ENCODE peak calls at places on chromosomes 3 and 15, in four cellular contexts. B, X, K and W are unnamed samples.

GRCh38 chr15:94206463-94207167 is 24.7 kb upstream of the MCTP2 start:
- DNase-seq in X (no peak), K (no peak), B (no peak), W (no peak)

GRCh38 chr3:81643721-81644120 is 117.7 kb downstream of the GBE1 start:
- DNase-seq in K (no peak), X (peak), B (peak), W (no peak)

GRCh38 chr15:52103217-52104207 is 9.1 kb downstream of the BCL2L10 start:
- DNase-seq in K (no peak), X (no peak), B (peak), W (no peak)

GRCh38 chr3:177772908-177773557 is 575.8 kb upstream of the TBL1XR1 start:
- DNase-seq in X (no peak), B (no peak), K (no peak), W (no peak)

GRCh38 chr3:30231277-30232141 is 374.9 kb upstream of the TGFBR2 start:
- DNase-seq in B (no peak), K (no peak), X (no peak), W (no peak)

GRCh38 chr3:28726840-28727239 is 378.2 kb upstream of the AZI2 start:
- DNase-seq in B (peak), K (peak), X (peak), W (peak)

GRCh38 chr15:71570736-71571135 is 239.6 kb upstream of the NR2E3 start:
- DNase-seq in K (no peak), X (no peak), B (no peak), W (no peak)

GRCh38 chr3:126941721-126942270 is 41.1 kb upstream of the PLXNA1 start:
- DNase-seq in B (no peak), K (no peak), X (no peak), W (no peak)

GRCh38 chr3:21624514-21624913 is 126.5 kb downstream of the ZNF385D start:
- DNase-seq in B (no peak), X (no peak), K (no peak), W (no peak)

GRCh38 chr3:148924572-148924971 is 59.5 kb downstream of the CPA3 start:
- DNase-seq in B (no peak), X (no peak), K (no peak), W (no peak)

GRCh38 chr3:171261487-171261886 is 198.7 kb downstream of the TNIK start:
- DNase-seq in X (no peak), K (no peak), B (no peak), W (no peak)

GRCh38 chr3:134081211-134081610 is 51.5 kb upstream of the SLCO2A1 start:
- DNase-seq in K (no peak), X (no peak), B (peak), W (no peak)

GRCh38 chr3:25910997-25911396 is 121.1 kb downstream of the OXSM start:
- DNase-seq in B (peak), X (peak), K (peak), W (peak)

GRCh38 chr3:48423241-48423882 is 6.5 kb downstream of the PLXNB1 start:
- DNase-seq in K (no peak), B (no peak), X (no peak), W (no peak)

GRCh38 chr3:48420561-48420960 is 9.3 kb downstream of the PLXNB1 start:
- DNase-seq in K (no peak), X (no peak), B (no peak), W (no peak)

GRCh38 chr3:48423883-48424695 is 5.8 kb downstream of the PLXNB1 start:
- DNase-seq in K (no peak), B (no peak), X (no peak), W (no peak)

GRCh38 chr3:48422272-48422671 is 7.6 kb downstream of the PLXNB1 start:
- DNase-seq in B (no peak), X (no peak), K (no peak), W (no peak)

DNA sequence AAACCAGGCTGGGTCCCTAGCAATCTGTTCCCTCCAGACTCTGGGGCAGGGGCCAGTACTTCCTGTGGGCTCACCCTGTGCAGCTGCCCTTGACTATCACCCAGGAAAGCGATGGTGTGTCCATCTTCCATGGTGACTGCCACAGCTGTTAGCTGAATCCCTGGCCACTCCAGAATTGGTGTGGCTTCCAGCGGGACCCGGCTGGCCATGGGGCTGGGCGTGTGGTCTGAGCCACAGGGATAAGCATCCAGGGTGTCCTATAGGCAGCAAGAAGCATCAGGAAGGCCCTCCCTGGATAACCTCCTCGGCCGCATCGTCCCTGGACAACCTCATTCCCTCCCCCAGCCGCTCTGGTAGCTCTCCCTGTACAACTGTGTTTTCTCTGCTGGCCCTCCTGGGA is 7.2 kb downstream of the PLXNB1 start:
- DNase-seq in K (no peak), B (no peak), X (no peak), W (no peak)
- TF ChIP-seq ELF4 in K (no peak), B (no peak), X (no peak), W (no peak)

GRCh38 chr3:4808637-4809036 is 170.6 kb upstream of the BHLHE40 start:
- DNase-seq in B (no peak), K (no peak), X (no peak), W (no peak)
- TF ChIP-seq ELF4 in B (no peak), K (no peak), X (no peak), W (no peak)

GRCh38 chr3:76111808-76112207 is 326.5 kb upstream of the ZNF717 start:
- DNase-seq in X (no peak), K (no peak), B (no peak), W (no peak)

GRCh38 chr3:76107935-76108570 is 322.7 kb upstream of the ZNF717 start:
- DNase-seq in K (peak), B (peak), X (peak), W (peak)
- TF ChIP-seq ELF4 in K (no peak), B (no peak), X (no peak), W (no peak)

GRCh38 chr3:33579843-33580242 is 138.2 kb downstream of the CLASP2 start:
- DNase-seq in B (no peak), K (no peak), X (no peak), W (no peak)

GRCh38 chr3:33577173-33577572 is 137.0 kb upstream of the UBP1 start:
- DNase-seq in B (peak), X (no peak), K (no peak), W (no peak)

GRCh38 chr3:33577588-33577987 is 137.4 kb upstream of the UBP1 start:
- DNase-seq in B (no peak), K (no peak), X (no peak), W (no peak)

GRCh38 chr3:33579181-33579510 is 138.9 kb downstream of the CLASP2 start:
- DNase-seq in B (no peak), K (no peak), X (no peak), W (no peak)

DNA sequence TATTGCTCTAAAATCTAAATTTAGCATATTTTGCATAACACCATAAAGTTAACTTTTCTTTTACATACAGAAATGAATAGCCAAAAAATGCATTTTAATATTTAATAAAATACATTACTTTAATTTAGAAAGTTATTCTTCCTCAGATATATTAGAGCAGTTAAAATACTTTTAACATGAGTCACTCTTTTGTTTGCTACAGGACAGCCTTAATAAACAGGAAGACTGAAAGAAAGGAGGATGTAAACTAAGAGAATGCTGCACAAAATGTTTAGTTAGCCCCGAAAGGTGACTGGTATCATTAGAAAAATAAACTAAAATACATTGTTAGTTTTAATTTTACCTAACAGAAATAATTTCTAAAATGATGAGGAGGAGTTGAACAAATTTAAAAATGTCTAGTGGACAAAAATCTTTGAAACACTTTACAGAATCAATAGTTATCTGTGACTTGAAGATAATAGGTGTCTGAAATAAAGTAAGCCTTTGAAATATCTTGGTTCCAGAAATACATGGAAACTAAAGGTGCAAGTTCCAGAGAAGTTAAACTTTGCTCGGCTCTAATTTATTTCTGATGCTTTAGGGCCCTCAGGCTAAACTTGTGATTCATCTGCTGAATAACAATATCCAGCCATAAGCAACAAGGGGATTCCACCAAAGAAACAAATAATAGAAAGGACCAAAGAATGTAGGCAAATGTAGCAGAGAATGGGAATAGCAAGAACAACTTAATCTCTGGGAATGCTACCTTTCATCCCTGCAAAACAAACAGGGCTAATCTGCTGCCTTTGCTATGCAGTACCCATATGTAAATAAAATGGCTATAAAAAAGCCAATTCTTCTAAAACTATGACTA is 138.3 kb upstream of the UBP1 start:
- DNase-seq in B (peak), X (no peak), K (no peak), W (no peak)
- TF ChIP-seq ELF4 in B (no peak), X (no peak), K (no peak), W (no peak)

GRCh38 chr3:24591661-24592555 is 97.3 kb upstream of the THRB start:
- DNase-seq in B (no peak), X (no peak), K (no peak), W (no peak)
- TF ChIP-seq ELF4 in B (no peak), X (no peak), K (no peak), W (no peak)

DNA sequence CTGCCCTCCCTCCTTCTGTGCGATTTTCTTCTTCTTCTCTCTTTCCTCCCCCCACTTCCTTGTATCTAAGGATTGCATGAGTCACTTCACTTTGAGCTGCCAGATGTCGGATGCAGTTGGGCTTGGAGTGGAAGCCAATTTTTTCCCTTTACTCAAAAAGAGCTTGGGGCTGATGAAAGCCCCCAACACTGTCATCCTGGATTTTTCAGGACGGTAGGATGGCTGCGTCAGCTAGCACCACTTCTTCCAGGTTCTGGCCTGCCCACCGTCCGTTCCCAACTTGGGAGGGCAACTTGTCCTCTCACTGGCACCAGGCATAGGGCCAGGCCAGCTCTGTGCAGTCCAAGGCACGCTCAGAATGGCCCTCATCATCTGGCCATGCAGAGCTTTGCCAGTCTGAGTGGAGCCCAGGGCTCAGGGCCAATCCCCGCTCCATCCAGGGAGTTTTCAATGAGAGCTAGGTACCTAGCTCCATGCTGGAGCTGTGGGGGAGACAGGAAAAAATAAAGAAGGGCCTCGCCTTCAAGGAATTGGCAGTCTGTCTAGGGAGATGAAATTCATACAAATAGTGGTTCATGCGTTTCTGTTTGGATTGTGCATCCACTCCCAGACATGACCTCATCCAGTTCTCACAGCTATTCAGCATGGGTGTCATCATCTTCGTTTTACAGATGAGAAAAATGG is 47.7 kb upstream of the INSYN1 start:
- DNase-seq in B (no peak), K (no peak), X (no peak), W (no peak)
- TF ChIP-seq ELF4 in B (no peak), K (no peak), X (no peak), W (no peak)

GRCh38 chr3:34046154-34046553 is 247.7 kb downstream of the PDCD6IP start:
- DNase-seq in X (no peak), K (no peak), B (no peak), W (no peak)
- TF ChIP-seq ELF4 in X (no peak), K (no peak), B (no peak), W (no peak)